ENCODE peak calls at places on chromosomes 4 and X, in six cellular contexts. J, Z, F, E, U and C are unnamed samples.

GRCh38 chrX:33339219-33339618 is 127.9 kb upstream of the DMD start:
- DNase-seq in E (peak), F (no peak), Z (no peak), U (no peak), J (peak), C (no peak)

GRCh38 chr4:23130845-23131244 is 438.1 kb downstream of the GBA3 start:
- DNase-seq in Z (no peak), E (no peak), F (no peak), J (no peak), U (no peak), C (no peak)

GRCh38 chr4:32929738-32930688 is 2209.8 kb downstream of the PCDH7 start:
- DNase-seq in U (no peak), J (no peak), F (no peak), Z (no peak), E (no peak), C (no peak)

GRCh38 chr4:92304073-92304472 is 307 bp downstream of the GRID2 start:
- DNase-seq in J (no peak), E (peak), F (no peak), U (no peak), Z (no peak), C (no peak)

GRCh38 chr4:15231265-15232091 is 196.4 kb upstream of the C1QTNF7 start:
- DNase-seq in F (peak), U (peak), Z (peak), J (peak), E (peak), C (peak)

GRCh38 chr4:184472540-184473264 is 1.6 kb downstream of the IRF2 start:
- DNase-seq in E (peak), U (peak), F (peak), J (peak), Z (peak), C (peak)

GRCh38 chr4:119646347-119647071 is 17.9 kb upstream of the PDE5A start:
- DNase-seq in Z (peak), J (no peak), F (no peak), E (no peak), U (no peak), C (no peak)

GRCh38 chr4:6986067-6986780 is 56.9 kb upstream of the TADA2B start:
- DNase-seq in Z (no peak), E (peak), J (no peak), U (no peak), F (no peak), C (peak)

GRCh38 chr4:124589827-124590226 is 122.7 kb downstream of the ANKRD50 start:
- DNase-seq in E (no peak), J (no peak), Z (no peak), U (no peak), F (no peak), C (no peak)

GRCh38 chr4:121269001-121269400 is 104.9 kb upstream of the TNIP3 start:
- DNase-seq in Z (no peak), E (no peak), U (no peak), F (no peak), J (no peak), C (no peak)

GRCh38 chr4:121270384-121270783 is 106.3 kb upstream of the TNIP3 start:
- DNase-seq in J (no peak), F (no peak), E (no peak), U (no peak), Z (no peak), C (no peak)

GRCh38 chr4:121277194-121278105 is 103.4 kb downstream of the QRFPR start:
- DNase-seq in Z (no peak), U (no peak), E (peak), J (peak), F (no peak), C (no peak)

GRCh38 chr4:121272526-121272925 is 108.3 kb downstream of the QRFPR start:
- DNase-seq in J (no peak), F (no peak), E (no peak), U (no peak), Z (no peak), C (no peak)

GRCh38 chr4:121273191-121273590 is 107.6 kb downstream of the QRFPR start:
- DNase-seq in J (no peak), U (no peak), F (no peak), Z (no peak), E (no peak), C (no peak)
- H3K27ac ChIP-seq in J (no peak), U (no peak), F (no peak), Z (no peak), E (no peak), C (no peak)

DNA sequence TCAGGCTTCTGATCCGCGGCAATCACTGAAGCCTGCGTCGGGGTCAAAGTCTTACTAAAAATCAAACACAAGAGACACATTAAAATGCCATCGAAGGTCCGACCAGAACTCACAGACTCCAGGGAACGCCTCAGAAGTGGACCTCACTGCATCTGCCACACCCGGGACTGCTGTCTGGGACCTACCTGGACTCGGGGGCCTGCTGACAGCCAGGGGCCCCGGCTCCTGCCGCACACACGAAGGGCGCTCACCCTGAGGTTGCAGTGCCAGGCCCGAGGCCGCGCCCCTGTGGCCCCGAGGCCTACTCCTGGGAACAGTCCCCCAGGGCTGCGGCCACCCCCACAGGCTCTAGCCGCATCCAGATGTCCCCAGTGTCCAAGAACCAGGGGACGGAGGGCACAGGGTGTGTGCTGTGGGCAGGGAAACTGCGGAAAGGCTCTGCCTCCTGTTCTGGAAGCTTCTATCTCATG is 7.4 kb downstream of the CTBP1 start:
- DNase-seq in J (no peak), U (no peak), Z (peak), E (no peak), F (no peak), C (no peak)
- H3K27ac ChIP-seq in J (no peak), U (no peak), Z (no peak), E (no peak), F (no peak), C (no peak)

GRCh38 chr4:185813133-185813532 is 1.1 kb upstream of the SORBS2 start:
- DNase-seq in U (no peak), J (no peak), Z (no peak), F (no peak), E (no peak), C (no peak)

GRCh38 chr4:185805979-185806378 is 6.0 kb downstream of the SORBS2 start:
- DNase-seq in E (no peak), U (no peak), Z (no peak), F (no peak), J (no peak), C (no peak)

GRCh38 chr4:185809517-185810071 is 2.4 kb downstream of the SORBS2 start:
- DNase-seq in E (no peak), F (no peak), U (no peak), Z (no peak), J (no peak), C (no peak)

GRCh38 chr4:185811509-185812364 is at the start of gene SORBS2:
- DNase-seq in Z (peak), F (peak), J (no peak), U (no peak), E (peak), C (no peak)

DNA sequence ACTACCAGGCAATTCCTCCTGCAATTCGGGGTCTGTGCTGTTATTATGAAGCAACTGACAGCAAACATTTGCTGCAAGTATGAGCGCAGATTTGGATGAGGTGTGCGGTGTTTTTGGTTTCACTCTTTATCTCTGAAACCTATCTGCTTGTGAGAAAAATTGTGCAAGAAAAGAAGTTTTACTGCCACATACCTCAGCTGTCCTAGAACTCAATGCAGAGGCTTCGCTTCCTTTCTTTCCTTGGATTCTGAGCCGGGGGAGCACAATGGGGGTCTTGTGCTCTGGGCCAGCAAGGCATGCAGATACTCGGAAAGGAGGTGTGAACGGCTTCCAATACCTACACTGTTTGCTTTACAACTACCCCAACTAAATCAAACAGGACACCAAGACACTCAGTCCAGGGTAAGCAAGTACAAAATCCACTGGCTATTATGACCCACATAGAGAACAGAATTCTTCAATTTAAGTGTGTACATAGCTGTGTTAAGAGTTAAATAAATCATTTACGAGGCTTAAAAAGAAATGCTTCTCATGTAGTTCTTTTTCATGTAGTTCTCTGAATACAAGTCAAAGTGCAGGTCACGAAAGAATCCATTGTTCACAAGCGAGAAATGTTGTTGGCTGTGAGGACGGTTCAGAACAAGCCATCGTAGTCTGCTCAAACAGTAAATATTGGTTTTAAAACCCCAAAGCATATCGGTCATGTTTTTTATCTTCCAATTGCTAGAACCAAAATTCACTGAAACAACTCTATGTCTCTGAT is 1.1 kb downstream of the SORBS2 start:
- DNase-seq in J (no peak), F (no peak), E (no peak), U (no peak), Z (no peak), C (no peak)
- H3K27ac ChIP-seq in J (no peak), F (peak), E (peak), U (no peak), Z (peak), C (peak)

DNA sequence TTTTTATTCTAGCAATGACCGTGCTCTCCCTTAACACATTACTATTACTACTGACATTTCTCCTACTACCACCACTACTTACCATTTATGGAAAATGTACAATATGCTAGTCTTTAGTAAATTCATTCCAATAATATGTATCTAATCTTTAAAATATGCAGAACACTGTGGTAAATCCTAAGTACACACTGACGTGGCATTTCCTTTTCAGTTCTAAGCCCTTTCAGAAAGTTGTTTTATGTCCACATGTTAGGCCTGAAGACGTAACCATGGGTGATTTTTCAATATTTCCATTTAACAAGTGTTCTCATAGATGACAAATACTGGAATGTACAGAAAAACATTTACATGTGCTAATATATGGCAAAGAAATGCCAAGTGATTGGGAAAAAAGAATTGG is 268.6 kb upstream of the SLIT2 start:
- DNase-seq in E (no peak), F (no peak), U (no peak), J (no peak), Z (no peak), C (no peak)
- H3K27ac ChIP-seq in E (no peak), F (no peak), U (no peak), J (no peak), Z (no peak), C (no peak)

DNA sequence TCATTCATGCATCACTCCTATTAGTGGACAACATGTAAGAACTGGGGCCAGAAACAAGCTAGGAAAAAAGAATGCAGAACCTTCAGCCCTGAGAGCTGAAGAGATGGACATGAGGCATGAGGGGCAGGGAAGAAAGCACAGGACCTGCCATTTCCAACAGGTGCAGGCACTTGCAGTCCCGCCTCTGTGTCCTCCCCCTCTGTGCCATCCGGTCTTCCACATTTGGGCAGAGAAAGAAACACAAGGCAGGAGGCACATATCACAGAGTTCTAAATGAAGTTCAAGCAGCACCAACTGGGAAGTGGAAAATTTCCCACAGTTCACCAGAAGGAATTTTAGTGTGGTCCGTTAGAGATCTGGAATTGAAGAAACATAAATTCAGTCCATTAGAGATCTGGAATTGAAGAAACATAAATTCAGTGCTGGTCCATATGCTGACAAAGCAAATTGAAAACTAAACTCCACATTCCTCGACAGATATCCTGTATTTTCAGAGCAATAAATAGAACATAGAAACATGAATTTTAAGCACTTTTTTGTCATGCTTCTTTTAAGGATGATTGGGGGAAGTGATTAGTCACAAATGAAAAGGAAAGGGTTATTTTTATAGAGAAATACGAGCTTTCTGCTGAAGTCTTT is 57.2 kb upstream of the DAPP1 start:
- DNase-seq in E (peak), J (no peak), Z (no peak), F (no peak), U (no peak), C (no peak)
- H3K27ac ChIP-seq in E (no peak), J (no peak), Z (no peak), F (no peak), U (peak), C (no peak)

DNA sequence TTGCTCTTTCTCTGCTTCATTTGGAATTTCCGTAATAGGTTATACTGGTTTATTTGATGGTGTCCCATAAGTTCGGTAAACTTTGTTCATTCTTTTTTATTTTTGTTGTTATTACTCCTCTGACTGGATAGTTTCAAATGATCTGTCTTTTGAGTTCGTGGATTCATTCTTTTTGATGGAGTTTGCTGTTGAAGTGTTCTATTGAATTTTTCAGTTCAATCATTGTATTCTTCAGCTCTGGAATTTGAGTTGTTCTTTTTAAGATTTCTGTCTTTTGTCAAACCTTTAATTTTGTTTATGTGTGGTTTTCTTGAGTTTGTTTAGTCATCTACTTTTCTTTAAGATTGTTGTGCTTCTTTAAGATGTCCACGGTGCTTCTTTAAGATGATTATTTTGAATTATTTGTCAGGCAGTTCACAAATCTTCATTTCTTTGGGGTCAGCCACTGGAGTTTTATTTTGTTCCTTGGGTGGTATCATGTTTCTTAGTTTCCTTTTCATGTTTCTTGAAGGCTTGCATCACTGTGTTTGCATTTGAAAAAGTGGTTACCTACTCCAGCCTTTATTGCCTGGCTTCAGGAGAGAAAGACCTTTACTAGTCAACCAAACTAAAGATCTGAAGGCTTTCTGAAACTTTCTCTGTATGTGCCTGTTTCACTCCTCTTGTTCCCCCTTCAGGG is 154.8 kb upstream of the ANXA3 start:
- DNase-seq in U (no peak), Z (no peak), F (no peak), E (no peak), J (no peak), C (no peak)
- H3K27ac ChIP-seq in U (no peak), Z (no peak), F (no peak), E (no peak), J (no peak), C (no peak)

GRCh38 chr4:47631161-47631560 is 146.1 kb downstream of the ATP10D start:
- DNase-seq in E (no peak), J (no peak), U (no peak), F (no peak), Z (no peak), C (no peak)
- H3K27ac ChIP-seq in E (no peak), J (no peak), U (no peak), F (no peak), Z (no peak), C (no peak)

GRCh38 chrX:153645151-153645550 is 1.9 kb upstream of the DUSP9 start:
- DNase-seq in Z (no peak), E (no peak), F (no peak), U (no peak), J (no peak), C (no peak)

GRCh38 chrX:153647461-153648357 is 706 bp downstream of the DUSP9 start:
- DNase-seq in Z (no peak), J (peak), F (no peak), E (no peak), U (no peak), C (no peak)

GRCh38 chrX:153648358-153649177 is 1.6 kb downstream of the DUSP9 start:
- DNase-seq in U (no peak), E (no peak), F (no peak), J (peak), Z (no peak), C (no peak)

GRCh38 chrX:153645921-153646481 is 1.0 kb upstream of the DUSP9 start:
- DNase-seq in U (no peak), J (no peak), E (no peak), Z (no peak), F (no peak), C (no peak)

GRCh38 chrX:153646620-153647373 is at the start of gene DUSP9:
- DNase-seq in U (no peak), E (peak), F (peak), Z (peak), J (peak), C (no peak)
- H3K27ac ChIP-seq in U (no peak), E (no peak), F (no peak), Z (no peak), J (no peak), C (no peak)

GRCh38 chr4:99011910-99012309 is 16.4 kb downstream of the METAP1 start:
- DNase-seq in F (no peak), U (no peak), E (no peak), J (no peak), Z (no peak), C (no peak)
- H3K27ac ChIP-seq in F (no peak), U (no peak), E (no peak), J (no peak), Z (no peak), C (no peak)

GRCh38 chrX:30910124-30910860 is 21.2 kb upstream of the TAB3 start:
- DNase-seq in F (no peak), E (no peak), J (no peak), U (no peak), Z (no peak), C (no peak)
- H3K27ac ChIP-seq in F (no peak), E (no peak), J (no peak), U (no peak), Z (no peak), C (no peak)